ENCODE peak calls at places on chromosomes 4 and X, in seven cellular contexts. S is activated CD8-positive, alpha-beta memory T cell treated with anti-CD3 and anti-CD28 coated beads, Interleukin-2, amount 10 ng/mL, durations not matched to agents 7 days and 5 days; K is left lung; U is heart left ventricle; M is lung; O is left lobe of liver; W is gastroesophageal sphincter. R is an unnamed sample.
A peak's percentile ranks its signal among the peaks of the same experiment; 100 is the strongest.

GRCh38 chr4:110475881-110476818 is at the start of gene ENPEP:
- ATAC-seq in K (peak; percentile 63), M (no peak), U (peak; percentile 88), S (no peak), W (peak; percentile 33), O (peak; percentile 86), R (no peak)

GRCh38 chrX:118904664-118905063 is 69.8 kb upstream of the LONRF3 start:
- ATAC-seq in U (no peak), K (no peak), O (no peak), M (no peak), W (no peak), S (no peak), R (no peak)

GRCh38 chr4:167114416-167114971 is 119.8 kb downstream of the SPOCK3 start:
- ATAC-seq in K (no peak), M (no peak), S (no peak), W (no peak), U (peak; percentile 78), O (no peak), R (no peak)

GRCh38 chrX:147945286-147945685 is 33.6 kb downstream of the FMR1 start:
- ATAC-seq in U (no peak), K (no peak), M (no peak), S (no peak), O (peak; percentile 53), W (no peak), R (no peak)

GRCh38 chrX:100264200-100264599 is 145.9 kb downstream of the PCDH19 start:
- ATAC-seq in K (peak; percentile 80), O (no peak), W (no peak), M (no peak), S (no peak), U (no peak), R (no peak)

GRCh38 chr4:156693557-156693956 is 278.0 kb downstream of the PDGFC start:
- ATAC-seq in W (no peak), O (no peak), U (no peak), M (no peak), S (no peak), K (no peak), R (no peak)

GRCh38 chrX:11105080-11105479 is 6.1 kb upstream of the HCCS start:
- ATAC-seq in M (no peak), K (no peak), U (no peak), S (no peak), O (no peak), W (no peak), R (peak; percentile 72)

GRCh38 chr4:2295535-2296442 is 33.9 kb upstream of the MXD4 start:
- ATAC-seq in W (no peak), M (peak; percentile 11), O (no peak), U (no peak), S (no peak), K (no peak), R (no peak)

GRCh38 chr4:183411291-183411861 is 33.1 kb upstream of the CDKN2AIP start:
- ATAC-seq in K (peak; percentile 20), S (no peak), M (no peak), W (no peak), U (no peak), O (no peak), R (peak; percentile 77)

GRCh38 chr4:79653871-79654270 is 245.8 kb upstream of the GK2 start:
- ATAC-seq in S (no peak), K (peak; percentile 31), U (no peak), O (no peak), M (no peak), W (no peak), R (peak; percentile 45)

GRCh38 chr4:76308548-76308947 is 2.0 kb downstream of the STBD1 start:
- ATAC-seq in W (no peak), U (peak; percentile 69), S (no peak), M (no peak), K (no peak), O (peak; percentile 46), R (no peak)

GRCh38 chr4:84814100-84814750 is 152.3 kb downstream of the WDFY3 start:
- ATAC-seq in K (peak; percentile 87), M (no peak), W (peak; percentile 80), S (no peak), U (peak; percentile 88), O (no peak), R (peak; percentile 85)

GRCh38 chr4:122584517-122584916 is 36.3 kb downstream of the IL21 start:
- ATAC-seq in O (no peak), K (peak; percentile 52), W (no peak), U (no peak), S (peak; percentile 86), M (no peak), R (peak; percentile 38)

GRCh38 chr4:166501941-166502382 is 628.9 kb downstream of the TLL1 start:
- ATAC-seq in U (no peak), K (peak; percentile 61), M (no peak), O (peak; percentile 67), W (no peak), S (no peak), R (peak; percentile 59)

GRCh38 chr4:99417125-99417524 is 18.0 kb downstream of the ADH7 start:
- ATAC-seq in O (no peak), K (no peak), M (no peak), S (no peak), W (no peak), U (no peak), R (no peak)

GRCh38 chr4:40909363-40909876 is 159.7 kb downstream of the NSUN7 start:
- ATAC-seq in W (no peak), U (peak; percentile 74), M (no peak), K (no peak), O (no peak), S (peak; percentile 37), R (peak; percentile 65)

GRCh38 chr4:9762823-9763475 is 18.5 kb upstream of the DRD5 start:
- ATAC-seq in S (peak; percentile 33), U (peak; percentile 46), K (peak; percentile 52), O (peak; percentile 57), W (no peak), M (no peak), R (no peak)

GRCh38 chr4:81562093-81562492 is 90.4 kb upstream of the RASGEF1B start:
- ATAC-seq in W (no peak), U (no peak), O (no peak), K (peak; percentile 28), M (no peak), S (peak; percentile 94), R (no peak)

GRCh38 chr4:41269682-41270081 is 13.0 kb downstream of the UCHL1 start:
- ATAC-seq in S (no peak), O (no peak), U (no peak), M (no peak), W (no peak), K (no peak), R (no peak)

GRCh38 chr4:186068581-186069402 is at the start of gene TLR3:
- ATAC-seq in O (peak; percentile 66), K (peak; percentile 65), U (peak; percentile 61), M (peak; percentile 51), S (peak; percentile 55), W (peak; percentile 48), R (peak; percentile 40)

GRCh38 chr4:183355405-183355804 is 33.2 kb upstream of the CLDN24 start:
- ATAC-seq in S (no peak), K (no peak), W (no peak), O (no peak), M (peak; percentile 24), U (no peak), R (peak; percentile 26)

GRCh38 chr4:48767055-48767454 is 13.0 kb downstream of the FRYL start:
- ATAC-seq in W (no peak), U (no peak), K (no peak), S (no peak), O (no peak), M (no peak), R (no peak)

GRCh38 chrX:3449287-3449686 is 102.8 kb upstream of the MXRA5 start:
- ATAC-seq in S (no peak), U (peak; percentile 74), W (peak; percentile 60), O (no peak), M (no peak), K (no peak), R (no peak)

GRCh38 chrX:57135287-57135686 is 1.9 kb downstream of the SPIN2A start:
- ATAC-seq in S (no peak), K (no peak), M (no peak), W (no peak), O (no peak), U (no peak), R (no peak)

GRCh38 chrX:120629667-120630537 is at the start of gene C1GALT1C1:
- ATAC-seq in O (peak; percentile 95), U (peak; percentile 98), W (peak; percentile 99), K (peak; percentile 99), M (peak; percentile 97), S (peak; percentile 96), R (peak; percentile 99)

GRCh38 chr4:8252301-8253173 is 17.0 kb upstream of the HTRA3 start:
- ATAC-seq in U (no peak), O (no peak), M (no peak), K (no peak), W (no peak), S (no peak), R (no peak)

GRCh38 chr4:167943872-167944505 is 148.3 kb upstream of the ANXA10 start:
- ATAC-seq in W (no peak), M (no peak), U (no peak), S (no peak), O (no peak), K (no peak), R (peak; percentile 32)

GRCh38 chr4:171650543-171650942 is 162.7 kb upstream of the GALNTL6 start:
- ATAC-seq in S (no peak), K (no peak), O (no peak), W (no peak), M (no peak), U (no peak), R (no peak)

R was measured in esophagus mucosa.